ENCODE peak calls at places on chromosomes 3 and 15, in ten cellular contexts. G is cardiac fibroblast; Z is DND-41; R is endothelial cell of umbilical vein; U is psoas muscle; S is MM.1S; W is AG04449; X is astrocyte of the spinal cord; F is CD8-positive, alpha-beta T cell; B is hepatocyte. M is an unnamed sample.

GRCh38 chr3:128590948-128591347 is 59.7 kb downstream of the RPN1 start:
- DNase-seq in F (no peak), W (no peak), S (no peak), B (no peak), X (no peak), Z (no peak), R (no peak), G (no peak), U (no peak), M (no peak)

GRCh38 chr3:168467085-168467714 is 371.5 kb upstream of the GOLIM4 start:
- DNase-seq in S (peak), U (no peak), R (peak), G (peak), B (peak), Z (no peak), F (no peak), X (peak), W (no peak), M (peak)

GRCh38 chr3:184758056-184758455 is 46.2 kb upstream of the MAGEF1 start:
- DNase-seq in F (no peak), G (no peak), W (no peak), Z (no peak), B (no peak), X (no peak), S (no peak), R (no peak), U (no peak), M (no peak)

GRCh38 chr3:105868450-105868744 is 415 bp downstream of the CBLB start:
- DNase-seq in B (peak), X (peak), S (no peak), F (peak), W (no peak), G (peak), Z (no peak), R (no peak), U (peak), M (peak)

GRCh38 chr3:186261638-186262037 is 100.4 kb downstream of the DGKG start:
- DNase-seq in W (no peak), F (no peak), R (no peak), X (no peak), Z (no peak), S (peak), G (no peak), B (no peak), U (no peak), M (no peak)

GRCh38 chr3:185318136-185318535 is 44.8 kb upstream of the MAP3K13 start:
- DNase-seq in W (no peak), S (no peak), Z (no peak), X (peak), R (peak), U (no peak), F (no peak), B (no peak), G (peak), M (peak)

GRCh38 chr3:65402597-65402996 is 636.1 kb downstream of the MAGI1 start:
- DNase-seq in W (peak), F (no peak), S (no peak), Z (no peak), U (peak), X (peak), B (no peak), R (no peak), G (peak), M (peak)

GRCh38 chr3:66537735-66538134 is 36.9 kb upstream of the LRIG1 start:
- DNase-seq in S (no peak), G (no peak), W (no peak), Z (no peak), R (no peak), B (no peak), F (no peak), U (no peak), X (no peak), M (no peak)

GRCh38 chr3:27722957-27723802 is 1.1 kb upstream of the EOMES start:
- DNase-seq in X (no peak), U (no peak), R (peak), F (no peak), W (no peak), S (no peak), G (no peak), Z (no peak), B (no peak), M (no peak)

GRCh38 chr3:178308696-178309278 is 227.4 kb upstream of the KCNMB2 start:
- DNase-seq in Z (no peak), U (no peak), S (no peak), G (peak), B (no peak), F (no peak), W (no peak), R (no peak), X (no peak), M (no peak)

GRCh38 chr3:53719796-53720195 is 126.4 kb downstream of the CHDH start:
- DNase-seq in U (no peak), Z (no peak), X (no peak), F (no peak), S (no peak), W (no peak), B (no peak), G (no peak), R (no peak), M (no peak)

GRCh38 chr15:98363416-98363815 is 284.9 kb upstream of the IGF1R start:
- DNase-seq in S (no peak), U (no peak), X (no peak), W (no peak), R (no peak), B (no peak), G (no peak), F (no peak), Z (no peak), M (no peak)
- H3K4me3 ChIP-seq in S (no peak), U (no peak), X (no peak), W (no peak), R (no peak), B (no peak), G (no peak), F (no peak), Z (no peak), M (no peak)

DNA sequence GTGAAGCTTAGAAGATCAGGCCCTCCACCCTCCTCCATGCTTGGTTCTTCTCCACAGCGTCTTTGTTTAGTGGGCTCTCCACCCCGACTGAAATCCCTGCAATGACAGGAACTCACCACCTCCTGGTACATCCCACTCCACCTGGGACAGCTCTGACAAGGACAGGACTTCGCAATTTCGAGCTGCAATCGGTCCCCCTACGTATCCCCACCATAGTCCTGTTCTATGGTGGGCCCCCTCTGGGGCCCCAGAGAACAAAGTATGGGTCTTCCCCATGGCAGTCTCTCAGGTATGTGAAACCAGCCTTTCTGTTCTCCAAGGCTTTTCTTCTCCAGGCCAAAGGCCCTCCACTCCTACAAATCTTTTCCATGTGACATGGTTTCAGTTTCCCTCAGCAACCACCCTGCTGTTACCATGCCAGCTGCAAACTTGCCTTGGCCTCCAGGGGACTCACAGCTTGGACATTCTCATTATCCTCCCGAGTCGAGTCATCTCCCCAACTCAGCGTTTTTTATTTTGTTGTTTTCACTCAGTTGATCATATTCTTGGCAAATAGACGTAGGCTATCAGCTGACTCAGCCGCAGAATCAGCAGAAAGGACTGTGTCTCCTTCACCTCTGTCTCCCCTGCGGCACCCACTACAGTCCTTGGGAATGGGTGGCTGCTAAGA is 233.3 kb downstream of the OPA1 start:
- DNase-seq in B (peak), R (peak), X (peak), F (no peak), W (no peak), S (no peak), G (peak), Z (no peak), U (peak), M (peak)
- TF ChIP-seq CTCF in B (no peak), R (no peak), X (peak), F (no peak), W (no peak), S (no peak), G (no peak), Z (no peak), U (no peak), M (peak)

GRCh38 chr3:171451915-171452707 is 8.1 kb downstream of the TNIK start:
- DNase-seq in U (no peak), B (no peak), G (no peak), X (no peak), W (no peak), S (no peak), Z (no peak), R (no peak), F (no peak), M (no peak)

GRCh38 chr3:171455603-171456550 is 4.3 kb downstream of the TNIK start:
- DNase-seq in W (no peak), R (no peak), S (no peak), G (no peak), X (no peak), F (no peak), U (no peak), B (no peak), Z (no peak), M (no peak)

GRCh38 chr3:171453175-171453868 is 6.9 kb downstream of the TNIK start:
- DNase-seq in Z (no peak), G (no peak), U (no peak), R (no peak), B (peak), X (no peak), F (no peak), S (no peak), W (no peak), M (no peak)

GRCh38 chr3:171456765-171457164 is 3.4 kb downstream of the TNIK start:
- DNase-seq in G (no peak), Z (no peak), F (no peak), W (no peak), U (no peak), S (no peak), R (no peak), B (no peak), X (no peak), M (no peak)

GRCh38 chr3:171454026-171454425 is 6.2 kb downstream of the TNIK start:
- DNase-seq in U (no peak), X (no peak), F (no peak), S (no peak), W (no peak), Z (no peak), R (no peak), B (no peak), G (no peak), M (no peak)
- H3K4me3 ChIP-seq in U (no peak), X (no peak), F (no peak), S (no peak), W (no peak), Z (no peak), R (no peak), B (no peak), G (no peak), M (no peak)

GRCh38 chr15:52385670-52386069 is 90.1 kb upstream of the MYO5C start:
- DNase-seq in B (no peak), G (no peak), S (no peak), X (no peak), U (no peak), W (no peak), Z (no peak), R (no peak), F (no peak), M (no peak)
- TF ChIP-seq CTCF in B (no peak), G (no peak), S (no peak), X (no peak), U (no peak), W (no peak), Z (no peak), R (no peak), F (no peak), M (no peak)

DNA sequence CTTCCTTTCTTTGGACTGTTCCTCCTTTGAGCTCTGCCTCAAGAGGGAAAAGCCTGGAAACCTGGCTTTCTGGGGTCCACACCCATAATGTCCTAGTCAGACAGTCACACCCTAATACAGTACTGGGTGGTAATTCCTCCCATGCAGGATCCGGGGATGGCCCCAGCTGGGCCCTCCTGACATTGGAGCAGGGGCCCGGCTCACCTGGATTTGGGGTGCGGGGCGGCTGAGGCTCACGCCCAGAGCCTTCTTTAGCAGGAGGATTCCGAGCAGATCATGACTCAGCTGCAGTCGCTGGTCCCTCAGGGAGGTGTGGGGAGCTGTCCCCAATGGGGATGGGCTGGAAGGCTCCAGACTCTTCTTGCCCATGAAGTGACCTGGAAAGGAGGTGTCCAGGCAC is 1.0 kb downstream of the NMB start:
- DNase-seq in F (no peak), S (no peak), U (peak), R (no peak), W (no peak), G (no peak), X (no peak), B (no peak), Z (no peak), M (no peak)
- H3K4me3 ChIP-seq in F (no peak), S (no peak), U (peak), R (no peak), W (no peak), G (no peak), X (no peak), B (no peak), Z (peak), M (no peak)

GRCh38 chr15:34607832-34608231 is 24.4 kb upstream of the GOLGA8B start:
- DNase-seq in G (no peak), U (no peak), R (no peak), F (no peak), S (no peak), Z (no peak), B (no peak), W (no peak), X (no peak), M (no peak)

GRCh38 chr15:34609658-34610057 is 26.2 kb upstream of the GOLGA8B start:
- DNase-seq in Z (no peak), S (no peak), R (peak), X (no peak), G (no peak), F (no peak), B (no peak), W (no peak), U (no peak), M (no peak)

GRCh38 chr15:34608517-34608916 is 25.1 kb upstream of the GOLGA8B start:
- DNase-seq in X (no peak), F (no peak), W (no peak), G (no peak), U (no peak), S (no peak), R (no peak), B (no peak), Z (no peak), M (no peak)

GRCh38 chr15:34609102-34609501 is 25.7 kb upstream of the GOLGA8B start:
- DNase-seq in S (no peak), F (no peak), Z (no peak), R (no peak), G (no peak), B (no peak), X (no peak), U (no peak), W (no peak), M (no peak)

GRCh38 chr15:34610388-34610787 is 26.9 kb upstream of the GOLGA8B start:
- DNase-seq in B (no peak), W (no peak), G (no peak), Z (no peak), U (no peak), S (peak), F (no peak), R (peak), X (no peak), M (peak)
- TF ChIP-seq CTCF in B (peak), W (peak), G (peak), Z (peak), U (no peak), S (peak), F (no peak), R (peak), X (peak), M (peak)

GRCh38 chr3:126452213-126452612 is 23.5 kb downstream of the ZXDC start:
- DNase-seq in S (no peak), U (no peak), G (no peak), F (no peak), Z (no peak), R (no peak), X (no peak), B (no peak), W (no peak), M (no peak)

GRCh38 chr3:126456766-126457388 is 18.8 kb downstream of the ZXDC start:
- DNase-seq in S (no peak), B (no peak), X (no peak), R (no peak), W (no peak), U (no peak), F (no peak), G (no peak), Z (no peak), M (no peak)

GRCh38 chr3:126454026-126454425 is 21.7 kb downstream of the ZXDC start:
- DNase-seq in U (no peak), G (no peak), B (no peak), W (no peak), S (no peak), F (no peak), R (no peak), Z (no peak), X (no peak), M (no peak)

GRCh38 chr3:126456211-126456610 is 19.5 kb downstream of the ZXDC start:
- DNase-seq in F (no peak), G (no peak), U (no peak), R (no peak), B (no peak), X (no peak), Z (no peak), W (no peak), S (no peak), M (no peak)

DNA sequence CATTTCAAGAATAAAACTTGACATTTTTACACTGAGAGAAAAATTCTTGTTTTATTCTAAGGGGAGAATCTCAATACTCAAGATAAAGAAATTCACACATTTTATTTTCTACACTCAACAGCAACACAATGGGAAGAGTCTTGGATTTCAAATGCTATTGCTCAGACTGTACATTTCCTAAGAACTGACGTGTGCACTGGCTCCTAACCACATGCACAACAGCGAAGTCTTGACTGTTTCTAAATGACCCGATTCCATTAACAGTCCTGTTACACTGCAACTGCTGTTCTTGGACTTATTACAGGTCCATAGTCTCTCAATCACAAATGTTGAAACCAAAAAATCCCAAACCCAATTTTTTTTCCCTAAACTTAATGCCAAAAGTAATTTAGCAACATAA is 20.9 kb downstream of the ZXDC start:
- DNase-seq in S (no peak), Z (no peak), R (no peak), U (no peak), X (peak), B (no peak), F (no peak), W (no peak), G (no peak), M (no peak)
- H3K4me3 ChIP-seq in S (no peak), Z (no peak), R (no peak), U (no peak), X (no peak), B (no peak), F (no peak), W (no peak), G (no peak), M (no peak)

GRCh38 chr3:39118079-39118478 is 10.6 kb downstream of the TTC21A start:
- DNase-seq in F (no peak), B (no peak), U (no peak), R (no peak), X (no peak), G (no peak), W (no peak), S (no peak), Z (no peak), M (no peak)

GRCh38 chr3:39118931-39119660 is 11.6 kb downstream of the TTC21A start:
- DNase-seq in B (no peak), F (no peak), S (no peak), G (no peak), Z (no peak), W (no peak), R (no peak), X (no peak), U (no peak), M (no peak)

GRCh38 chr3:39122811-39123210 is 15.3 kb downstream of the TTC21A start:
- DNase-seq in Z (no peak), U (no peak), G (no peak), F (no peak), B (no peak), R (no peak), S (no peak), X (no peak), W (no peak), M (no peak)

GRCh38 chr3:39124876-39125836 is 17.7 kb downstream of the TTC21A start:
- DNase-seq in W (no peak), Z (no peak), G (peak), S (no peak), X (peak), B (peak), R (peak), F (no peak), U (no peak), M (peak)

GRCh38 chr3:39121626-39122025 is 14.1 kb downstream of the TTC21A start:
- DNase-seq in S (no peak), X (no peak), F (no peak), Z (no peak), G (no peak), R (no peak), W (no peak), U (no peak), B (no peak), M (no peak)
- TF ChIP-seq CTCF in S (no peak), X (no peak), F (no peak), Z (no peak), G (no peak), R (no peak), W (no peak), U (no peak), B (no peak), M (no peak)

DNA sequence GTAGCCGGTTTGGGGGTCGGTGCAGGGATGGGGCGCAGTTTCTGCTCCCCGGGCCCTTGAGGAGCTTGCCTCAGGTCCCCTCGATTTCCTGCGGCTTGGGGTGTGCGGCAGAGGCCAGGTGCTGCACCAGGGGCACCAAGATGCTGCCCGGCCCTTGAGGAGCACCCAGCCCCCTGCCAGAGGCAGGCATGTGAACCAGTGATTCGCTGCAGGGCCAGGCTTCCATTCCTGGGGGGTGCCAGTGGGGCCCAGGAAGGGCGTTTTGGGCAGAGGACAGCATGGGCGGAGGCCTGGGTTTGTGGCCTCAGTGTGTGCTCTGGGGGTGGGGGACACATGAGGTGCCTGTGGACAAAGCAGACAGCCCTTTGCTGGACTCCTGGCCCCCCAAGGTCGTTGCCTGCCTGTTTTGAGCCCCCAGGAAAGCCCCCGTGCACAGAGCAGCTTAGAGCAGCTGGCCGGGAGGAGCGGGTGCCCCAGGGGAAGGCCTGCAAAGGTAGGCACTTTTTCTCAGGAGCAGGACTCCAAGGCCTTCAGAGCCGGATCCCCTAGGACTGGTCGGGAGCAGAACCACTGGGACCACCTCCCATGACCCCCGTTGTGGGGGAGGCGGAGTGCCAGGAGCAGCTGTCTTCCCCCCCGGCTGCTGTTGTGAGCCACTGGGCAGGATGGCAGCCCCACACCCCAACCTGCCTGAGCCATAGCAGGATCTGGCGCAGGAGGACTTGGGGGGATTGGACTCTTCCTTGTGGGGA is 1.7 kb downstream of the PLXNA1 start:
- DNase-seq in X (no peak), S (no peak), Z (no peak), R (no peak), W (no peak), F (no peak), G (no peak), U (no peak), B (no peak), M (no peak)
- H3K4me3 ChIP-seq in X (peak), S (no peak), Z (peak), R (peak), W (peak), F (peak), G (peak), U (peak), B (peak), M (peak)

M was measured in AG10803.